ENCODE peak calls at places on chromosomes 7 and 10, in six cellular contexts. A is endodermal cell, M is colonic mucosa, D is right cardiac atrium, F is tibial artery, O is GM23248. Z is an unnamed sample.

GRCh38 chr7:33039257-33039904 is 23.2 kb downstream of the NT5C3A start:
- DNase-seq in F (no peak), M (no peak), D (no peak), A (no peak), O (peak), Z (no peak)

GRCh38 chr7:33707427-33707826 is 197.9 kb upstream of the BMPER start:
- DNase-seq in M (no peak), A (no peak), D (no peak), F (no peak), O (no peak), Z (no peak)

GRCh38 chr7:151013728-151014497 is 10.4 kb downstream of the ATG9B start:
- DNase-seq in O (peak), M (peak), A (peak), F (no peak), D (peak), Z (peak)

GRCh38 chr10:124176309-124177179 is 83.1 kb upstream of the CHST15 start:
- DNase-seq in A (no peak), O (no peak), M (no peak), F (peak), D (no peak), Z (peak)

GRCh38 chr7:149669121-149669818 is 104.1 kb downstream of the ZNF467 start:
- DNase-seq in A (no peak), O (peak), M (no peak), F (no peak), D (no peak), Z (peak)

GRCh38 chr7:157339777-157340677 is 3.2 kb downstream of the DNAJB6 start:
- DNase-seq in D (peak), M (peak), A (peak), F (peak), O (peak), Z (peak)

GRCh38 chr7:35727571-35727970 is 32.6 kb upstream of the HERPUD2 start:
- DNase-seq in M (no peak), F (no peak), A (no peak), O (peak), D (peak), Z (peak)

GRCh38 chr7:45181286-45181960 is 23.8 kb downstream of the RAMP3 start:
- DNase-seq in F (peak), D (no peak), O (no peak), M (no peak), A (peak), Z (peak)

GRCh38 chr10:77428776-77429395 is 208.7 kb downstream of the KCNMA1 start:
- DNase-seq in O (peak), M (peak), A (peak), F (peak), D (peak), Z (no peak)

GRCh38 chr7:127383123-127383835 is 9.2 kb downstream of the ZNF800 start:
- DNase-seq in D (no peak), F (no peak), O (peak), A (no peak), M (no peak), Z (no peak)

GRCh38 chr10:29329420-29329819 is 40.5 kb downstream of the LYZL1 start:
- DNase-seq in F (no peak), D (no peak), O (peak), A (no peak), M (no peak), Z (no peak)

GRCh38 chr7:91852263-91852741 is 28.2 kb downstream of the MTERF1 start:
- DNase-seq in F (no peak), D (no peak), A (no peak), O (peak), M (no peak), Z (no peak)

GRCh38 chr7:141198191-141198958 is 124.5 kb downstream of the TMEM178B start:
- DNase-seq in O (no peak), A (no peak), M (no peak), F (no peak), D (no peak), Z (no peak)

GRCh38 chr7:157845203-157845810 is 508.5 kb downstream of the DNAJB6 start:
- DNase-seq in A (no peak), F (no peak), O (no peak), D (no peak), M (no peak), Z (no peak)

GRCh38 chr10:121084029-121084674 is 233.0 kb downstream of the WDR11 start:
- DNase-seq in F (no peak), A (peak), O (no peak), M (no peak), D (no peak), Z (no peak)
- H3K27ac ChIP-seq in F (no peak), A (no peak), O (no peak), M (no peak), D (no peak), Z (no peak)

DNA sequence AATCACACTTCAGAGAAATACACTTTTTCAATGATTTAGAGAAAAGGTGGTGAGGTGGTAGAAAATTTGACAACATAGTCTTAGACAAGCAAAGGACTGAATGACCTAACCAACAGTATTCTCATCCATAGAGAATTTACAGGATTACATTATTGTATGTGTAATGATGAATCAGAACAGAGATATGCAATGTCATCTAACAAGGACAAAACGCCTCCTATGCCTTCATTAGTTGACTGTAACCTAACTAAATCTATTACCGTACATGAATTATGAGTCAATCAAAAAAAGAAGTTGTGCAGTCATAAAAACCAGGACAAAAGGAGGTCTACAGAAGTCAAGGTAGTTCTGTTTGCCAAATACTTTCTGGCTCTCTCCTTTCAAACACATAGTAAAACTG is 66.5 kb downstream of the RAB11FIP2 start:
- DNase-seq in D (no peak), F (no peak), M (no peak), O (peak), A (no peak), Z (peak)
- H3K27ac ChIP-seq in D (no peak), F (no peak), M (no peak), O (peak), A (no peak), Z (peak)

GRCh38 chr10:113111900-113112853 is 162.1 kb downstream of the TCF7L2 start:
- DNase-seq in D (no peak), F (peak), M (no peak), O (peak), A (peak), Z (no peak)
- H3K27ac ChIP-seq in D (no peak), F (peak), M (no peak), O (peak), A (no peak), Z (no peak)

GRCh38 chr7:610141-610530 is 90.5 kb upstream of the PDGFA start:
- DNase-seq in O (no peak), D (no peak), A (no peak), F (no peak), M (no peak), Z (no peak)
- H3K27ac ChIP-seq in O (no peak), D (peak), A (peak), F (peak), M (peak), Z (no peak)

DNA sequence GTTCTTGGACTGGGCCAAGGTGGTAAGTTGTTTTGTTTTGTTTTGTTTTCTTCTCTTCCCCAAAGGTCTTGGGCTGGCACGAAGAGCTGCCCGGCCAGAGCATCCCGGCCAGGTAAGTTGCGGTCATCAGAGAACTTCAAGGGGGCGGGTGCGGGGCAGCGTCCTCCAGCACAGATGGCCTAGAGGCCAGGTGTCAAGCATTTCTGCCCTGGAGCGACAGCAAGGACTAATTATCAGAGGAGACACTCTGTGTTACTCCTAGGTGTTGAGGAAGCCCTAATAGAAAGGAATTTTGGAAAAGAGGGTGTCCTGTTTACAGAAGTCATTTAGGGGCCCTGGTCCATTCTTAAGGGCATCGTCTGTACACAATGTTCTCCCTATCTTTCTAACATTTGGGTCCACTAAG is 1.2 kb downstream of the ITGB8 start:
- DNase-seq in F (no peak), D (no peak), M (peak), A (no peak), O (no peak), Z (no peak)
- H3K27ac ChIP-seq in F (peak), D (peak), M (peak), A (peak), O (no peak), Z (no peak)

GRCh38 chr10:30437039-30437781 is 3.2 kb downstream of the MAP3K8 start:
- DNase-seq in O (peak), D (no peak), A (no peak), M (no peak), F (no peak), Z (peak)

GRCh38 chr10:30436200-30436599 is 2.2 kb downstream of the MAP3K8 start:
- DNase-seq in D (no peak), O (peak), F (no peak), A (peak), M (peak), Z (peak)

GRCh38 chr10:30439931-30440330 is 5.9 kb downstream of the MAP3K8 start:
- DNase-seq in A (no peak), F (no peak), D (no peak), O (peak), M (no peak), Z (no peak)

GRCh38 chr10:30436688-30437038 is 2.7 kb downstream of the MAP3K8 start:
- DNase-seq in M (no peak), F (no peak), D (no peak), O (peak), A (no peak), Z (no peak)

GRCh38 chr10:30438016-30438850 is 4.2 kb downstream of the MAP3K8 start:
- DNase-seq in A (no peak), D (no peak), F (no peak), M (no peak), O (peak), Z (peak)
- H3K27ac ChIP-seq in A (no peak), D (no peak), F (peak), M (peak), O (peak), Z (peak)

GRCh38 chr7:24477376-24477775 is 95.9 kb upstream of the PALS2 start:
- DNase-seq in M (no peak), O (peak), F (no peak), A (no peak), D (no peak), Z (no peak)
- H3K27ac ChIP-seq in M (no peak), O (peak), F (peak), A (peak), D (no peak), Z (peak)

GRCh38 chr7:92968502-92968901 is 132.1 kb upstream of the CDK6 start:
- DNase-seq in O (no peak), M (no peak), A (no peak), D (no peak), F (no peak), Z (no peak)
- H3K27ac ChIP-seq in O (no peak), M (no peak), A (no peak), D (no peak), F (no peak), Z (no peak)

DNA sequence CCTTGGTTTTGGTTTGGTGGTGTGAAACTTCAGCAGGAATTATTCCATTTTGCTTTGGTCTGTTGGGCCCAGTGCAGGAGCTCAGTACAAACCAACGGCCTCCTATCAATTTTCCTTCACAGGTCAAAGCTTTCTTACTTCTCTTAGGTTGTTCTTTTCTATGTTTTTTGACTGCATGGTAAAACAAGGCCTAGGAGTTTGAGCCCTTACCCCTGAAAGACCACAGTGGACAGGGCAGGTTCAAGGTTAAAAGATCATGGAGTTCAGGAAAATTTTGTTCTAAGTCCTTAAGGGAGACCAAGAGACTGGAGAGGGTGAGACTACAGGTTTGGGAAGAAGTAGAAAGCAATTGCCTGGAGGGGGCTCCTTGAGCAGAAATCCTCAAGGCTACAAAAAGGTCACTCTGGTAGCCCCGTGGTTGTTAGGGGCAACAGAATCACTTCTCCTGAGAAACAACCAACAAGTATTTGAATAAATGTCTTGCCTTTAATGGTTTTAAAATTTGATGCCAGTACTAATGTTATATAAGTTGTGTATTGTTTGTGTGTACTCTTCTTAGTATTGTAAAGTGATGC is 40.9 kb upstream of the FHIP2A start:
- DNase-seq in O (no peak), D (no peak), A (peak), M (no peak), F (no peak), Z (no peak)
- H3K27ac ChIP-seq in O (no peak), D (no peak), A (no peak), M (peak), F (no peak), Z (no peak)